ENCODE peak calls at places on chromosomes 6 and 20, in five cellular contexts. O is heart left ventricle, U is ovary, C is uterus, A is stomach. I is an unnamed sample.

GRCh38 chr20:13356087-13356486 is 135.0 kb downstream of the ISM1 start:
- DNase-seq in A (no peak), U (no peak), O (no peak), C (no peak), I (no peak)

GRCh38 chr6:129317931-129318820 is 391.8 kb downstream of the ARHGAP18 start:
- DNase-seq in C (no peak), U (no peak), O (no peak), A (no peak), I (no peak)

GRCh38 chr6:47188588-47189021 is 121.1 kb downstream of the TNFRSF21 start:
- DNase-seq in O (no peak), A (peak; percentile 39), C (no peak), U (no peak), I (no peak)

GRCh38 chr20:41001497-41001896 is 27.1 kb upstream of the TOP1 start:
- DNase-seq in O (no peak), C (no peak), U (no peak), A (no peak), I (no peak)

GRCh38 chr6:93624408-93624807 is 205.0 kb upstream of the EPHA7 start:
- DNase-seq in O (no peak), A (no peak), U (no peak), C (no peak), I (no peak)

GRCh38 chr20:15141880-15142279 is 804.5 kb upstream of the FLRT3 start:
- DNase-seq in U (no peak), C (no peak), O (no peak), A (no peak), I (no peak)

GRCh38 chr6:108526739-108527174 is 34.0 kb upstream of the FOXO3 start:
- DNase-seq in U (no peak), O (no peak), C (no peak), A (no peak), I (no peak)

GRCh38 chr6:21753571-21754108 is 160.1 kb downstream of the SOX4 start:
- DNase-seq in O (no peak), A (no peak), C (no peak), U (no peak), I (no peak)

GRCh38 chr6:120938876-120939231 is 395.4 kb downstream of the TBC1D32 start:
- DNase-seq in C (no peak), A (no peak), O (no peak), U (no peak), I (no peak)

GRCh38 chr6:96823743-96824142 is 13.5 kb downstream of the GPR63 start:
- DNase-seq in O (no peak), U (no peak), A (no peak), C (no peak), I (no peak)

GRCh38 chr6:11392778-11393507 is 144.6 kb upstream of the TMEM170B start:
- DNase-seq in U (no peak), C (no peak), A (peak; percentile 53), O (peak; percentile 40), I (no peak)

GRCh38 chr20:32731882-32732266 is 11.4 kb downstream of the COMMD7 start:
- DNase-seq in C (no peak), A (no peak), U (no peak), O (no peak), I (no peak)

GRCh38 chr6:72216222-72217106 is 330.1 kb downstream of the RIMS1 start:
- DNase-seq in O (no peak), C (no peak), A (peak; percentile 66), U (no peak), I (no peak)

GRCh38 chr20:45174434-45175364 is at the start of gene PI3:
- DNase-seq in C (no peak), U (no peak), A (peak; percentile 70), O (no peak), I (no peak)

GRCh38 chr6:9896806-9897205 is 518.1 kb downstream of the TFAP2A start:
- DNase-seq in C (no peak), A (no peak), O (no peak), U (no peak), I (no peak)

GRCh38 chr6:50822078-50822476 is 3.4 kb downstream of the TFAP2B start:
- DNase-seq in U (no peak), C (no peak), O (no peak), A (no peak), I (no peak)

GRCh38 chr20:44104807-44105517 is 82.0 kb downstream of the JPH2 start:
- DNase-seq in O (no peak), C (peak; percentile 15), A (no peak), U (no peak), I (no peak)

GRCh38 chr6:106536357-106536756 is 92.9 kb downstream of the RTN4IP1 start:
- DNase-seq in O (no peak), U (no peak), C (no peak), A (no peak), I (no peak)

GRCh38 chr6:61711849-61712248 is 574.2 kb downstream of the KHDRBS2 start:
- DNase-seq in C (no peak), U (no peak), O (no peak), A (no peak), I (no peak)

GRCh38 chr6:39171489-39172376 is 56.7 kb upstream of the SAYSD1 start:
- DNase-seq in A (peak; percentile 5), C (no peak), O (no peak), U (no peak), I (no peak)

GRCh38 chr6:134352786-134353480 is 35.0 kb upstream of the SGK1 start:
- DNase-seq in A (no peak), U (no peak), C (no peak), O (no peak), I (no peak)

GRCh38 chr20:13839421-13840092 is 54.7 kb downstream of the NDUFAF5 start:
- DNase-seq in U (no peak), C (no peak), A (no peak), O (no peak), I (no peak)

GRCh38 chr6:113450061-113450465 is 407.1 kb upstream of the MARCKS start:
- DNase-seq in U (no peak), O (no peak), A (no peak), C (no peak), I (no peak)

GRCh38 chr20:34582911-34583310 is 24.4 kb downstream of the MAP1LC3A start:
- DNase-seq in A (no peak), U (no peak), O (no peak), C (no peak), I (no peak)

GRCh38 chr6:137845460-137845859 is 21.6 kb upstream of the TNFAIP3 start:
- DNase-seq in O (no peak), C (no peak), U (no peak), A (no peak), I (no peak)

GRCh38 chr20:19757487-19757972 is 528 bp upstream of the RIN2 start:
- DNase-seq in U (peak; percentile 84), A (peak; percentile 84), C (peak; percentile 88), O (peak; percentile 90), I (peak; percentile 88)

DNA sequence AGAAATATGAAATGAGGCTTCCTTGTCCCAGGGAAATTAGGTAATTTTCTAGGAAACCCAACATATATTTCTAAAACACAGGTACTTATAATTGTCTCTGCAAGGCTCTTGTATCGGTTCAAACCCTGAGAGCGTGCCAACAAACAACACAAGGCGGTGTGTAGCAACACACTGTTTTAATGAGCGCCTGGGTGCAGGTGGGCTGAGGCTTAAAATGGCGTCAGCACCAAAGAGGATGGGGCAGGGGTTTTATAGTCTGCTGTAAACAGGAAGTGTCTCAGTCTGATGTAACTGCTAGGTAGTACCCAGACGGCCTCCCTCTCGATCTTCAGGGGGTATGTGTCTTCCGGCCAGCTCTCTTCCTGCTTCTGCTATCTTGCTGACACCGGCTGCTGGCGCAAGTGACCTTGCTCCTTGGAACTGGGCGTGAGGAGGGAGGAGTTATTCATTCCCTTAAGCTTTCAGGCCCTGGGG is 69.7 kb downstream of the EPB41L2 start:
- DNase-seq in A (no peak), C (no peak), O (no peak), U (no peak), I (no peak)
- TF ChIP-seq POLR2A in A (no peak), C (no peak), O (no peak), U (no peak), I (no peak)

GRCh38 chr20:25054133-25054820 is 3.7 kb downstream of the ACSS1 start:
- DNase-seq in U (no peak), A (peak; percentile 22), C (no peak), O (peak; percentile 15), I (peak; percentile 64)
- H3K27me3 ChIP-seq in U (no peaks in the 10 kb centered on the region), A (no peaks in the 10 kb centered on the region), C (no peaks in the 10 kb centered on the region), O (no peaks in the 10 kb centered on the region), I (no peaks in the 10 kb centered on the region)

GRCh38 chr20:46689754-46690085 is 476 bp upstream of the TP53RK start:
- DNase-seq in U (no peak), C (no peak), A (no peak), O (no peak), I (no peak)
- H3K27ac ChIP-seq in U (no peak overlapping the region), C (peak overlapping the region; percentile 98), A (peak overlapping the region; percentile 94), O (peak overlapping the region; percentile 95), I (peak overlapping the region; percentile 91)

DNA sequence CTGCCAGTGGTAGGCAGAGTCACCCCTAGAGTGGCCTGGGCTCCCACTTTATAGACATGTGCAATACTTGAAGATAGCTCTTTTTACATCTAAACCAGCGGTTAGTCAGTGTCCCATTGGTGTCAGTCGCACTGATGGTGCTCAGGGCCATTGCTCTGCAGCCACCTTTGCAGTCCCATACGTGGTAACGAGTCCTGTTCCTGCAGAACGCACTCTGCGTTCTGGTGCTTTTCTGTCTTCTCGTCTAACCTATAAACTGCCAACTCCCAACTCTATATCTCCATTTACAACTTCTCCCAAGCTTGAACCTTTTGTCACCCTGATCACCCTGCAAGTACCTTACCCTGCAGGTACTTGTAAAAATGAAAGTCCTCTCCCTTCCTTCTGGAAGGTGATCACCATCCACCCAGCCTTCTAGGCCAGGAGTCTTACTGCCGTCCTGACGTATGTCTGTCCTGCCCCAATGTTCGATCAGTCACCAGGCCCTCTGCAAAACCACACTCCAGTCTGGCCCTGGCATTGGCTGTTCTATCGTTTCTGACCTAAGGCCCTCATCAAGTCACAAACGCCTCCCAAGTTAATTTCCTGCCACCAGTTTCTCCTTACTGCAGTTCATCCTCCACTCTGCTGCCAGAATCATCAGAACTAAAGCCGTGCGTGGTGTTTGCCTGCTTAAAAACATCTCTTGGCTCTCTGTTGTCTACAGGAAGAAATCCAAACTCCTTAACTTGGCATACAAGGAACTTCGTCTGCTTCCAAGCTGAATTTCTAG is 7.9 kb downstream of the RREB1 start:
- DNase-seq in C (no peak), O (no peak), U (no peak), A (no peak), I (no peak)
- TF ChIP-seq POLR2A in C (no peak), O (no peak), U (no peak), A (no peak), I (no peak)